ENCODE peak calls at places on chromosome 22, in nine cellular contexts. One of them, this sample, is unnamed.

GRCh38 chr22:17792289-17792688 is 18.0 kb upstream of the BID start:
- DNase-seq in coronary artery: no peak
- DNase-seq in neural crest cell: no peak
- DNase-seq in cardiac fibroblast: no peak
- DNase-seq in NT2/D1: no peak
- DNase-seq in GM03348: no peak
- DNase-seq in GM12891: no peak
- DNase-seq in Caco-2: no peak
- DNase-seq in SW480: no peak
- DNase-seq in this sample: no peak

GRCh38 chr22:39432361-39432811 is 24.4 kb upstream of the MGAT3 start:
- DNase-seq in Caco-2: no peak
- DNase-seq in cardiac fibroblast: no peak
- DNase-seq in GM03348: no peak
- DNase-seq in neural crest cell: peak; percentile 26
- DNase-seq in NT2/D1: no peak
- DNase-seq in GM12891: no peak
- DNase-seq in coronary artery: no peak
- DNase-seq in SW480: no peak
- DNase-seq in this sample: no peak

GRCh38 chr22:43226368-43226979 is 39.5 kb upstream of the TTLL12 start:
- DNase-seq in GM12891: no peak
- DNase-seq in cardiac fibroblast: peak; percentile 44
- DNase-seq in NT2/D1: peak; percentile 58
- DNase-seq in GM03348: peak; percentile 47
- DNase-seq in Caco-2: no peak
- DNase-seq in SW480: peak; percentile 49
- DNase-seq in neural crest cell: peak; percentile 67
- DNase-seq in coronary artery: no peak
- DNase-seq in this sample: peak; percentile 38

GRCh38 chr22:33204408-33204807 is 146.2 kb upstream of the SYN3 start:
- DNase-seq in cardiac fibroblast: no peak
- DNase-seq in coronary artery: no peak
- DNase-seq in SW480: no peak
- DNase-seq in NT2/D1: no peak
- DNase-seq in GM03348: no peak
- DNase-seq in GM12891: no peak
- DNase-seq in neural crest cell: no peak
- DNase-seq in Caco-2: no peak
- DNase-seq in this sample: no peak

GRCh38 chr22:23277583-23278295 is 97.4 kb downstream of the BCR start:
- DNase-seq in GM03348: no peak
- DNase-seq in coronary artery: no peak
- DNase-seq in GM12891: no peak
- DNase-seq in SW480: no peak
- DNase-seq in Caco-2: no peak
- DNase-seq in cardiac fibroblast: no peak
- DNase-seq in neural crest cell: no peak
- DNase-seq in NT2/D1: no peak
- DNase-seq in this sample: no peak

GRCh38 chr22:43424865-43425630 is 13.2 kb downstream of the MPPED1 start:
- DNase-seq in SW480: no peak
- DNase-seq in cardiac fibroblast: no peak
- DNase-seq in coronary artery: no peak
- DNase-seq in GM03348: no peak
- DNase-seq in GM12891: no peak
- DNase-seq in neural crest cell: no peak
- DNase-seq in NT2/D1: no peak
- DNase-seq in Caco-2: no peak
- DNase-seq in this sample: no peak

GRCh38 chr22:49007013-49007653 is 820.5 kb downstream of the BRD1 start:
- DNase-seq in cardiac fibroblast: no peak
- DNase-seq in NT2/D1: no peak
- DNase-seq in coronary artery: no peak
- DNase-seq in neural crest cell: no peak
- DNase-seq in GM03348: no peak
- DNase-seq in SW480: no peak
- DNase-seq in GM12891: no peak
- DNase-seq in Caco-2: no peak
- DNase-seq in this sample: no peak

GRCh38 chr22:42492323-42492690 is 27.3 kb downstream of the RRP7A start:
- DNase-seq in neural crest cell: no peak
- DNase-seq in SW480: no peak
- DNase-seq in GM12891: no peak
- DNase-seq in coronary artery: no peak
- DNase-seq in cardiac fibroblast: no peak
- DNase-seq in GM03348: no peak
- DNase-seq in Caco-2: no peak
- DNase-seq in NT2/D1: no peak
- DNase-seq in this sample: no peak

GRCh38 chr22:32695451-32695891 is 106.0 kb upstream of the TIMP3 start:
- DNase-seq in SW480: peak; percentile 80
- DNase-seq in coronary artery: peak; percentile 1
- DNase-seq in GM12891: no peak
- DNase-seq in neural crest cell: no peak
- DNase-seq in cardiac fibroblast: peak; percentile 64
- DNase-seq in NT2/D1: no peak
- DNase-seq in GM03348: peak; percentile 65
- DNase-seq in Caco-2: peak; percentile 67
- DNase-seq in this sample: peak; percentile 66

GRCh38 chr22:26444777-26445176 is 15.7 kb downstream of the ASPHD2 start:
- DNase-seq in SW480: no peak
- DNase-seq in coronary artery: no peak
- DNase-seq in NT2/D1: no peak
- DNase-seq in neural crest cell: no peak
- DNase-seq in Caco-2: no peak
- DNase-seq in cardiac fibroblast: no peak
- DNase-seq in GM03348: no peak
- DNase-seq in GM12891: no peak
- DNase-seq in this sample: no peak

GRCh38 chr22:48968201-48968959 is 859.3 kb downstream of the BRD1 start:
- DNase-seq in GM12891: no peak
- DNase-seq in Caco-2: no peak
- DNase-seq in cardiac fibroblast: no peak
- DNase-seq in SW480: peak; percentile 53
- DNase-seq in neural crest cell: no peak
- DNase-seq in GM03348: no peak
- DNase-seq in NT2/D1: no peak
- DNase-seq in coronary artery: peak; percentile 43
- DNase-seq in this sample: no peak

GRCh38 chr22:24104307-24105017 is 76.8 kb upstream of the SUSD2 start:
- DNase-seq in GM03348: no peak
- DNase-seq in Caco-2: no peak
- DNase-seq in SW480: no peak
- DNase-seq in GM12891: no peak
- DNase-seq in cardiac fibroblast: no peak
- DNase-seq in NT2/D1: no peak
- DNase-seq in coronary artery: no peak
- DNase-seq in neural crest cell: no peak
- DNase-seq in this sample: peak; percentile 10

GRCh38 chr22:34800265-34800664 is 265.7 kb upstream of the ISX start:
- DNase-seq in cardiac fibroblast: no peak
- DNase-seq in coronary artery: no peak
- DNase-seq in neural crest cell: no peak
- DNase-seq in NT2/D1: no peak
- DNase-seq in GM03348: peak; percentile 6
- DNase-seq in GM12891: no peak
- DNase-seq in SW480: no peak
- DNase-seq in Caco-2: no peak
- DNase-seq in this sample: no peak

GRCh38 chr22:41579997-41580355 is 9.7 kb downstream of the PMM1 start:
- DNase-seq in GM12891: no peak
- DNase-seq in cardiac fibroblast: no peak
- DNase-seq in NT2/D1: no peak
- DNase-seq in coronary artery: no peak
- DNase-seq in SW480: no peak
- DNase-seq in Caco-2: no peak
- DNase-seq in neural crest cell: no peak
- DNase-seq in GM03348: no peak
- DNase-seq in this sample: no peak

GRCh38 chr22:48142388-48142787 is 1379.9 kb downstream of the TBC1D22A start:
- DNase-seq in coronary artery: no peak
- DNase-seq in neural crest cell: no peak
- DNase-seq in NT2/D1: no peak
- DNase-seq in GM12891: no peak
- DNase-seq in GM03348: no peak
- DNase-seq in cardiac fibroblast: no peak
- DNase-seq in Caco-2: no peak
- DNase-seq in SW480: no peak
- DNase-seq in this sample: no peak

GRCh38 chr22:37103151-37103550 is 6.4 kb downstream of the TMPRSS6 start:
- DNase-seq in GM03348: no peak
- DNase-seq in neural crest cell: no peak
- DNase-seq in SW480: no peak
- DNase-seq in GM12891: no peak
- DNase-seq in Caco-2: no peak
- DNase-seq in NT2/D1: no peak
- DNase-seq in cardiac fibroblast: no peak
- DNase-seq in coronary artery: no peak
- DNase-seq in this sample: no peak

GRCh38 chr22:22746963-22747933 is 102.8 kb downstream of the GGTLC2 start:
- DNase-seq in neural crest cell: no peak
- DNase-seq in SW480: no peak
- DNase-seq in GM03348: no peak
- DNase-seq in cardiac fibroblast: no peak
- DNase-seq in GM12891: no peak
- DNase-seq in Caco-2: no peak
- DNase-seq in coronary artery: no peak
- DNase-seq in NT2/D1: no peak
- DNase-seq in this sample: no peak

GRCh38 chr22:50627452-50627913 is 469 bp downstream of the ARSA start:
- DNase-seq in neural crest cell: peak; percentile 41
- DNase-seq in coronary artery: no peak
- DNase-seq in cardiac fibroblast: no peak
- DNase-seq in Caco-2: no peak
- DNase-seq in GM12891: no peak
- DNase-seq in GM03348: peak; percentile 40
- DNase-seq in NT2/D1: no peak
- DNase-seq in SW480: peak; percentile 36
- DNase-seq in this sample: peak; percentile 2

GRCh38 chr22:42397332-42398246 is 34.6 kb downstream of the NFAM1 start:
- DNase-seq in SW480: no peak
- DNase-seq in GM12891: peak; percentile 54
- DNase-seq in cardiac fibroblast: no peak
- DNase-seq in Caco-2: no peak
- DNase-seq in neural crest cell: no peak
- DNase-seq in coronary artery: no peak
- DNase-seq in NT2/D1: no peak
- DNase-seq in GM03348: no peak
- DNase-seq in this sample: no peak

GRCh38 chr22:44683237-44683636 is 18.8 kb upstream of the PRR5 start:
- DNase-seq in GM12891: no peak
- DNase-seq in coronary artery: no peak
- DNase-seq in SW480: no peak
- DNase-seq in neural crest cell: no peak
- DNase-seq in Caco-2: no peak
- DNase-seq in cardiac fibroblast: no peak
- DNase-seq in GM03348: no peak
- DNase-seq in NT2/D1: no peak
- DNase-seq in this sample: no peak

GRCh38 chr22:48740086-48740730 is 1087.5 kb downstream of the BRD1 start:
- DNase-seq in cardiac fibroblast: no peak
- DNase-seq in Caco-2: peak; percentile 25
- DNase-seq in SW480: no peak
- DNase-seq in neural crest cell: no peak
- DNase-seq in coronary artery: no peak
- DNase-seq in GM03348: no peak
- DNase-seq in NT2/D1: no peak
- DNase-seq in GM12891: no peak
- DNase-seq in this sample: no peak

GRCh38 chr22:27380826-27381225 is 420.7 kb downstream of the MN1 start:
- DNase-seq in GM03348: no peak
- DNase-seq in NT2/D1: no peak
- DNase-seq in neural crest cell: no peak
- DNase-seq in coronary artery: no peak
- DNase-seq in cardiac fibroblast: no peak
- DNase-seq in SW480: no peak
- DNase-seq in Caco-2: no peak
- DNase-seq in GM12891: no peak
- DNase-seq in this sample: no peak

GRCh38 chr22:39450258-39450955 is 6.4 kb upstream of the MGAT3 start:
- DNase-seq in coronary artery: no peak
- DNase-seq in neural crest cell: no peak
- DNase-seq in GM03348: no peak
- DNase-seq in Caco-2: no peak
- DNase-seq in GM12891: no peak
- DNase-seq in cardiac fibroblast: no peak
- DNase-seq in SW480: no peak
- DNase-seq in NT2/D1: no peak
- DNase-seq in this sample: no peak

GRCh38 chr22:17388235-17388634 is 19.0 kb downstream of the CECR2 start:
- DNase-seq in GM03348: no peak
- DNase-seq in Caco-2: no peak
- DNase-seq in cardiac fibroblast: no peak
- DNase-seq in coronary artery: no peak
- DNase-seq in SW480: no peak
- DNase-seq in NT2/D1: no peak
- DNase-seq in neural crest cell: no peak
- DNase-seq in GM12891: no peak
- DNase-seq in this sample: no peak

GRCh38 chr22:23613193-23613973 is 18.7 kb downstream of the DRICH1 start:
- DNase-seq in NT2/D1: no peak
- DNase-seq in GM03348: no peak
- DNase-seq in coronary artery: no peak
- DNase-seq in neural crest cell: no peak
- DNase-seq in cardiac fibroblast: no peak
- DNase-seq in SW480: no peak
- DNase-seq in GM12891: no peak
- DNase-seq in Caco-2: no peak
- DNase-seq in this sample: peak; percentile 65

GRCh38 chr22:39356464-39356863 is 6.7 kb downstream of the SYNGR1 start:
- DNase-seq in coronary artery: no peak
- DNase-seq in cardiac fibroblast: no peak
- DNase-seq in Caco-2: no peak
- DNase-seq in GM03348: no peak
- DNase-seq in GM12891: no peak
- DNase-seq in SW480: no peak
- DNase-seq in NT2/D1: no peak
- DNase-seq in neural crest cell: no peak
- DNase-seq in this sample: no peak

GRCh38 chr22:26573026-26573662 is 16.8 kb downstream of the TPST2 start:
- DNase-seq in GM12891: no peak
- DNase-seq in coronary artery: no peak
- DNase-seq in cardiac fibroblast: peak; percentile 62
- DNase-seq in neural crest cell: no peak
- DNase-seq in GM03348: no peak
- DNase-seq in NT2/D1: no peak
- DNase-seq in Caco-2: no peak
- DNase-seq in SW480: no peak
- DNase-seq in this sample: no peak

GRCh38 chr22:33920927-33921575 is 775 bp upstream of the LARGE1 start:
- DNase-seq in coronary artery: peak; percentile 99
- DNase-seq in GM03348: peak; percentile 99
- DNase-seq in GM12891: peak; percentile 86
- DNase-seq in NT2/D1: peak; percentile 89
- DNase-seq in cardiac fibroblast: peak; percentile 98
- DNase-seq in neural crest cell: peak; percentile 99
- DNase-seq in SW480: peak; percentile 87
- DNase-seq in Caco-2: peak; percentile 94
- DNase-seq in this sample: peak; percentile 81

GRCh38 chr22:49547751-49548239 is 279.9 kb downstream of the BRD1 start:
- DNase-seq in NT2/D1: no peak
- DNase-seq in neural crest cell: no peak
- DNase-seq in coronary artery: no peak
- DNase-seq in GM12891: no peak
- DNase-seq in GM03348: no peak
- DNase-seq in SW480: no peak
- DNase-seq in Caco-2: no peak
- DNase-seq in cardiac fibroblast: no peak
- DNase-seq in this sample: no peak